ENCODE peak calls at places on chromosomes 1 and 21, in seven cellular contexts. H, B, L, M, O, Y and V are unnamed samples.

GRCh38 chr1:192579319-192579738 is 3.8 kb downstream of the RGS1 start:
- ATAC-seq in B (no peak), L (peak; percentile 10), Y (no peak), M (peak; percentile 6), H (no peak), O (no peak), V (peak; percentile 40)

GRCh38 chr1:148367596-148367995 is 115.5 kb downstream of the PPIAL4G start:
- ATAC-seq in L (no peak), O (no peak), H (no peak), B (no peak), M (no peak), Y (no peak), V (no peak)

GRCh38 chr1:196887515-196888239 is at the start of gene CFHR4:
- ATAC-seq in O (no peak), Y (no peak), H (no peak), B (no peak), M (no peak), L (no peak), V (no peak)

GRCh38 chr1:24921938-24922662 is 8.0 kb downstream of the RUNX3 start:
- ATAC-seq in O (no peak), H (no peak), B (no peak), Y (no peak), L (no peak), M (no peak), V (no peak)

GRCh38 chr1:226047495-226047894 is 15.0 kb upstream of the H3-3A start:
- ATAC-seq in Y (no peak), H (no peak), B (peak; percentile 43), O (no peak), L (peak; percentile 25), M (no peak), V (no peak)

GRCh38 chr1:43835141-43836021 is 98.2 kb upstream of the ARTN start:
- ATAC-seq in Y (peak; percentile 34), H (no peak), B (peak; percentile 93), L (peak; percentile 6), O (no peak), M (no peak), V (no peak)

GRCh38 chr1:17599301-17600300 is 60.1 kb downstream of the ARHGEF10L start:
- ATAC-seq in L (peak; percentile 51), B (no peak), H (no peak), Y (peak; percentile 74), M (no peak), O (peak; percentile 11), V (no peak)

GRCh38 chr1:88150330-88150729 is 533.7 kb upstream of the PKN2 start:
- ATAC-seq in M (no peak), O (no peak), H (no peak), Y (no peak), L (no peak), B (no peak), V (no peak)

GRCh38 chr21:34192646-34193285 is 119.4 kb downstream of the MRPS6 start:
- ATAC-seq in B (no peak), Y (no peak), O (no peak), M (no peak), H (no peak), L (no peak), V (no peak)

GRCh38 chr1:60831780-60832179 is 250.6 kb upstream of the NFIA start:
- ATAC-seq in B (no peak), H (no peak), O (no peak), L (no peak), M (no peak), Y (no peak), V (no peak)

GRCh38 chr1:241590734-241591133 is 49.4 kb downstream of the CHML start:
- ATAC-seq in H (no peak), Y (no peak), M (peak; percentile 27), O (no peak), B (peak; percentile 68), L (no peak), V (no peak)

GRCh38 chr1:78060857-78061563 is 15.2 kb downstream of the GIPC2 start:
- ATAC-seq in L (no peak), B (peak; percentile 85), H (no peak), Y (no peak), O (no peak), M (no peak), V (no peak)

GRCh38 chr1:243931957-243932356 is 81.9 kb upstream of the AKT3 start:
- ATAC-seq in B (no peak), Y (no peak), M (no peak), L (no peak), H (no peak), O (no peak), V (no peak)

GRCh38 chr1:9835758-9836631 is 12.2 kb upstream of the CLSTN1 start:
- ATAC-seq in O (peak; percentile 55), H (peak; percentile 13), M (peak; percentile 42), B (peak; percentile 20), L (peak; percentile 64), Y (peak; percentile 84), V (peak; percentile 68)

GRCh38 chr1:232039303-232039702 is 412.7 kb downstream of the DISC1 start:
- ATAC-seq in O (no peak), L (no peak), B (no peak), M (no peak), H (no peak), Y (no peak), V (no peak)

GRCh38 chr1:243507672-243508302 is 251.9 kb downstream of the SDCCAG8 start:
- ATAC-seq in Y (no peak), O (no peak), M (no peak), H (no peak), L (no peak), B (no peak), V (no peak)

GRCh38 chr1:39380036-39380435 is 111.4 kb upstream of the BMP8A start:
- ATAC-seq in M (no peak), H (no peak), B (no peak), Y (no peak), L (no peak), O (no peak), V (no peak)

GRCh38 chr1:202201266-202201665 is 7.7 kb downstream of the LGR6 start:
- ATAC-seq in O (no peak), B (no peak), Y (no peak), M (no peak), L (no peak), H (no peak), V (no peak)

GRCh38 chr1:91781371-91781825 is 104.6 kb downstream of the TGFBR3 start:
- ATAC-seq in L (peak; percentile 32), O (no peak), B (peak; percentile 44), H (no peak), M (no peak), Y (no peak), V (no peak)

GRCh38 chr21:39087238-39087975 is 95.8 kb downstream of the PSMG1 start:
- ATAC-seq in H (no peak), M (no peak), O (no peak), B (no peak), Y (peak; percentile 95), L (no peak), V (no peak)

GRCh38 chr1:210252621-210253041 is 20.0 kb downstream of the SERTAD4 start:
- ATAC-seq in L (peak; percentile 78), M (peak; percentile 76), H (no peak), O (peak; percentile 72), Y (peak; percentile 74), B (peak; percentile 69), V (peak; percentile 10)

GRCh38 chr1:38344705-38345104 is 298.1 kb upstream of the POU3F1 start:
- ATAC-seq in H (no peak), Y (no peak), M (no peak), B (no peak), O (no peak), L (no peak), V (no peak)

GRCh38 chr1:1858382-1859086 is 32.4 kb downstream of the GNB1 start:
- ATAC-seq in O (peak; percentile 74), M (peak; percentile 66), Y (peak; percentile 90), B (peak; percentile 88), H (peak; percentile 81), L (peak; percentile 71), V (peak; percentile 90)
- TF ChIP-seq CTCF in O (peak; percentile 37), M (peak; percentile 50), Y (peak; percentile 69), B (peak; percentile 78), H (no peak), L (no peak), V (no peak)

GRCh38 chr1:920008-920407 is 3.7 kb upstream of the SAMD11 start:
- ATAC-seq in B (no peak), H (no peak), L (no peak), Y (no peak), M (no peak), O (no peak), V (no peak)

GRCh38 chr1:919271-919872 is 4.4 kb upstream of the SAMD11 start:
- ATAC-seq in M (no peak), L (no peak), Y (peak; percentile 6), H (no peak), B (no peak), O (no peak), V (no peak)

GRCh38 chr1:920506-920905 is 3.2 kb upstream of the SAMD11 start:
- ATAC-seq in Y (no peak), L (peak; percentile 6), H (no peak), O (no peak), B (no peak), M (no peak), V (no peak)

GRCh38 chr1:923131-923990 is at the start of gene SAMD11:
- ATAC-seq in B (peak; percentile 54), L (peak; percentile 69), M (peak; percentile 67), O (peak; percentile 74), H (peak; percentile 9), Y (peak; percentile 56), V (peak; percentile 70)

GRCh38 chr1:921011-921837 is 2.5 kb upstream of the SAMD11 start:
- ATAC-seq in M (peak; percentile 79), O (peak; percentile 71), Y (peak; percentile 83), L (peak; percentile 73), B (peak; percentile 84), H (peak; percentile 46), V (peak; percentile 67)
- H3K4me3 ChIP-seq in M (peak overlapping the region; percentile 6), O (no peak overlapping the region), Y (no peak overlapping the region), L (no peak overlapping the region), B (no peak overlapping the region), H (peak overlapping the region; percentile 29), V (peak overlapping the region; percentile 20)

GRCh38 chr1:30402031-30402430 is 321.4 kb downstream of the MATN1 start:
- ATAC-seq in L (no peak), B (no peak), M (no peak), Y (no peak), H (no peak), O (no peak), V (no peak)
- H3K4me1 ChIP-seq in L (no peaks in the 10 kb centered on the region), B (no peaks in the 10 kb centered on the region), M (no peaks in the 10 kb centered on the region), Y (no peaks in the 10 kb centered on the region), H (no peaks in the 10 kb centered on the region), O (no peaks in the 10 kb centered on the region), V (no peaks in the 10 kb centered on the region)

GRCh38 chr1:207897188-207897587 is 13.7 kb downstream of the CD34 start:
- ATAC-seq in M (no peak), H (peak; percentile 40), O (no peak), B (peak; percentile 35), L (no peak), Y (no peak), V (no peak)

GRCh38 chr1:207896547-207896946 is 14.4 kb downstream of the CD34 start:
- ATAC-seq in H (no peak), O (no peak), Y (no peak), L (no peak), B (no peak), M (no peak), V (no peak)

GRCh38 chr1:207891148-207891547 is 19.8 kb downstream of the CD34 start:
- ATAC-seq in M (no peak), Y (no peak), B (no peak), H (no peak), O (no peak), L (no peak), V (no peak)

GRCh38 chr1:207892764-207893163 is 18.2 kb downstream of the CD34 start:
- ATAC-seq in Y (peak; percentile 13), M (no peak), L (no peak), B (no peak), O (peak; percentile 4), H (no peak), V (no peak)

GRCh38 chr1:207893737-207894582 is 17.0 kb downstream of the CD34 start:
- ATAC-seq in M (no peak), O (no peak), Y (no peak), B (no peak), H (no peak), L (no peak), V (no peak)
- TF ChIP-seq CTCF in M (no peak), O (no peak), Y (no peak), B (no peak), H (no peak), L (no peak), V (no peak)